ENCODE peak calls at places on chromosomes 16 and 17, in ten cellular contexts. W is ovary, A is heart left ventricle, E is gastrocnemius medialis, G is HepG2, M is stomach, X is breast epithelium, U is tibial nerve, Y is transverse colon, Q is uterus. Z is an unnamed sample. For H3K36me3, the result is how much of the 10 kb centered on the place peaks cover.

GRCh38 chr17:78154903-78155811 is 9.0 kb downstream of the C17orf99 start:
- DNase-seq in A (no peak), W (no peak), G (no peak), Y (peak), M (no peak), U (no peak), E (no peak), Q (no peak), X (no peak), Z (no peak)

GRCh38 chr17:17672453-17673368 is 8.5 kb upstream of the RAI1 start:
- DNase-seq in A (no peak), W (no peak), Y (no peak), M (no peak), G (no peak), E (no peak), Q (no peak), U (no peak), X (no peak), Z (no peak)

GRCh38 chr17:54891176-54891821 is 9.4 kb upstream of the TOM1L1 start:
- DNase-seq in U (no peak), Y (no peak), A (no peak), G (peak), Q (no peak), W (no peak), X (no peak), M (no peak), E (no peak), Z (peak)

GRCh38 chr17:43953746-43954145 is at the start of gene PYY:
- DNase-seq in G (no peak), Q (no peak), A (no peak), E (no peak), W (no peak), Y (no peak), X (no peak), M (no peak), U (no peak), Z (no peak)

GRCh38 chr17:70855401-70856054 is 686.2 kb downstream of the KCNJ2 start:
- DNase-seq in Y (no peak), X (no peak), Q (no peak), M (peak), E (no peak), A (no peak), W (no peak), G (no peak), U (no peak), Z (peak)

GRCh38 chr16:3470723-3471122 is 24.6 kb downstream of the C16orf90 start:
- DNase-seq in E (no peak), X (no peak), W (no peak), G (no peak), A (no peak), M (no peak), Q (no peak), Y (no peak), U (no peak), Z (peak)

GRCh38 chr17:42982266-42982665 is 1.9 kb downstream of the RUNDC1 start:
- DNase-seq in E (no peak), Y (no peak), G (no peak), M (no peak), W (no peak), X (no peak), Q (no peak), A (no peak), U (no peak), Z (no peak)

GRCh38 chr17:40422990-40423611 is 5.4 kb upstream of the TOP2A start:
- DNase-seq in U (no peak), A (no peak), X (peak), G (no peak), W (no peak), M (no peak), Q (no peak), E (no peak), Y (no peak), Z (no peak)

GRCh38 chr17:33464669-33465275 is 171.7 kb upstream of the ASIC2 start:
- DNase-seq in Q (no peak), E (no peak), G (no peak), A (no peak), M (no peak), U (no peak), X (no peak), Y (no peak), W (no peak), Z (no peak)

GRCh38 chr17:49557204-49558024 is 18.3 kb upstream of the NXPH3 start:
- DNase-seq in M (peak), X (no peak), E (no peak), A (no peak), Y (no peak), U (no peak), W (no peak), Q (no peak), G (peak), Z (peak)

GRCh38 chr16:46638947-46639925 is 18.1 kb upstream of the SHCBP1 start:
- DNase-seq in G (no peak), A (no peak), X (no peak), U (no peak), Y (no peak), M (no peak), E (no peak), W (no peak), Q (no peak), Z (no peak)

GRCh38 chr16:25134306-25134705 is 22.8 kb downstream of the LCMT1 start:
- DNase-seq in Q (no peak), M (no peak), A (no peak), X (no peak), U (no peak), G (no peak), Y (no peak), W (no peak), E (no peak), Z (no peak)
- TF ChIP-seq POLR2A in Q (no peak), M (no peak), A (no peak), X (no peak), U (no peak), G (no peak), Y (no peak), W (no peak), E (no peak), Z (no peak)

GRCh38 chr17:31224366-31224765 is 72.7 kb downstream of the OMG start:
- DNase-seq in Q (no peak), W (no peak), G (no peak), U (no peak), X (no peak), E (no peak), A (no peak), M (no peak), Y (no peak), Z (no peak)

GRCh38 chr17:31225831-31226230 is 71.2 kb downstream of the OMG start:
- DNase-seq in U (no peak), Y (no peak), G (no peak), A (no peak), X (no peak), E (no peak), W (no peak), M (no peak), Q (no peak), Z (no peak)

GRCh38 chr17:31231852-31232251 is 65.2 kb downstream of the OMG start:
- DNase-seq in X (no peak), A (no peak), G (no peak), E (no peak), Q (no peak), M (no peak), Y (no peak), W (no peak), U (no peak), Z (no peak)

GRCh38 chr17:31226950-31227349 is 70.1 kb downstream of the OMG start:
- DNase-seq in E (no peak), A (no peak), G (no peak), U (no peak), W (no peak), Q (no peak), Y (no peak), X (no peak), M (no peak), Z (no peak)

GRCh38 chr17:31226373-31226772 is 70.7 kb downstream of the OMG start:
- DNase-seq in Y (no peak), Q (no peak), E (no peak), G (no peak), M (no peak), W (no peak), U (no peak), X (no peak), A (no peak), Z (no peak)
- H3K36me3 ChIP-seq in Y (under half), Q (under half), E (under half), G (under half), M (under half), W (under half), U (under half), X (under half), A (half or more), Z (under half)

DNA sequence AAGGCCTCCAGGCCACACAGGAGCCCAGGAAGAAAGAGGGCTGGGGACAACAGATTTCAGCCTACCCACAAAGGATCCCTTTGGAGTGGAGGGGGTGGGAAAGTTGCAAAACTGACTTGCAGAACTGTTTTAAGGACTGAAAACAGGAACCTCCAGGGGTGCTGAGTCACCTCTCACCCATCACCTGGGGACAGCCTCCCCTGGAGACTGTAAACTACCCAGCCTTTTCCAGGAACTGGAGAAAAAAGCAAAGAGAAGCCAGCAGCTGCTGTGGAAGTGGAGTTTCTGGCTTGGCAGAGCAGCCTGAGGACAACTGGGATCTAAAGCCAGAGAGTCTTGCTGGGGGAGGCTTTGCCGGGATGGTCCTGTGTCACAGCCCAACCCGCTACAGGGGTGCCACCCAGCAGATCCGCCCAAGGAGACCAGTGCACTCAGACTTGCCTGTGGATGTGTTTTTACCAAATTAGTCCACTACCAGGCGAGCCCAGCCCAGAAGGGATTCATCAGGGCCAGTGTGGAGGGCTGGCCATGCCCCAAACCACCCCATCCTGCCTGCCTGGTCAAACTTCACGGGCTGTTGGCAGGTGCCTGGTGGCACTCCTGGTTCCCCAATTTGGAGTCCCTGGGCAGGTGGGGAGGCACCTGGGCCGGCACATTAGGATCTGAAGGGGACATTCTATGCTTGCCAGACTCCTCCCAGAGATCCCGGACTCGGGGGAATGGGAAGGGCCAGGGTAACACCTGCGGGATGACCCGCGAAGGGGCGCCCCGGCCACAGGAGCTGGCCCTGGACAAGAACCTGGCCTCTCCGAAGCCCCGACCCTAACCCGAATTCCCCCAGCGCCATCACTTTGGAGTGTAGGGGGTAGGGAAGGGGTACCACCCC is 832 bp downstream of the MSRB1 start:
- DNase-seq in M (no peak), E (no peak), Y (no peak), A (no peak), W (no peak), U (no peak), G (no peak), Q (no peak), X (no peak), Z (peak)
- TF ChIP-seq POLR2A in M (no peak), E (no peak), Y (no peak), A (no peak), W (no peak), U (no peak), G (no peak), Q (no peak), X (no peak), Z (peak)

DNA sequence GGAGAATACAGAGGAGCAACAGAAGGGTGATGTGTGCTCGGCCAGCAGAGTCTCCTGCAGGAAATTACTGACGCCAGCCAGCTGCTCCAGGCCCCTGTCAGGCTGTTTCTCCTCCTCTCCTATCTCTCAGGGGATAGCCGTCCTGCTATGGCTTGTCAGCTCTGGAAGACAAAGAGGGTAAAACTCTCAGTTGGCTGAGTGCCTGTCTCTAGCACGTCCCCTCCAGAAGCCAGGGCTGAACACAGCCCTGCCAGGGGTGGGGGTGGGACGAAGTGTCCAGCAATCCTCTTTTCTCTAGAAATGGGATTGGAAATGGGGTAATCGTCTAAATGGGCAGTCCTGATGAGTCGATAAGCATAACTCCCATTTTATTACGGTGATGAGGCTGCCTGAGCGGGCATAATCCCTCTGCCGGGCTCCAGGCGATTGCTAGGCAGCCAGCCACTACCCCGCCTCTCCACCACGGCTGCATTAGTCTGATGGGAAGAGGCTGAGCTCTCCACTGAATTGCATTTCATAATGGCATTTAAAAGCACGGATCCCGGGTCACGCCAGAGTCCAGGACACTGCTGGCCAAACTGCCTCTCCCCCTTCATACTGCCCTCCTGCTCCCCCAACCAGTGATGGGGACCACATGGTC is 89.0 kb upstream of the GNAO1 start:
- DNase-seq in U (no peak), A (peak), G (no peak), Y (peak), M (no peak), E (no peak), W (peak), X (no peak), Q (peak), Z (peak)
- H3K36me3 ChIP-seq in U (under half), A (under half), G (under half), Y (under half), M (under half), E (under half), W (under half), X (under half), Q (under half), Z (under half)

DNA sequence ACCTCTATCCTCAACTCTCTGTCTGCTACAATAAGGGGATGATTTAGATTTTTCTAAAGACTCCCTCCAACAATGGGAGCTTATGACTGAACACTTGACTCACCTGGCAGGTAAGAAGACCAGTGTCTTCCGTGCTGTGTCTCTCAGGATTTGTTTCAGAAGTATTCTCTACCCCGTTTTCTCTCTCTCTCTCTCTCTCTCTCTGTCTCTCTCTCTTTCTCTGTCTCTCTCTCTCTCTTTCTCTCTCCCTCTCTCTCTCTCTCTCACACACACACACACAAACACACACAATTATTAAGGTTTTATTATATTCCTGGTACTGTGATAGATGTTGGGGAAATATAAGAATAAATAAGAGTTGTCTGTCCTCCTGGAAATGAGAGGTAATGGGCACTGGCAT is 263.9 kb downstream of the TOX3 start:
- DNase-seq in W (no peak), G (no peak), Y (no peak), A (no peak), E (no peak), X (no peak), U (no peak), Q (no peak), M (no peak), Z (no peak)
- TF ChIP-seq POLR2A in W (no peak), G (no peak), Y (no peak), A (no peak), E (no peak), X (no peak), U (no peak), Q (no peak), M (no peak), Z (no peak)

GRCh38 chr17:82798752-82799151 is 41.1 kb downstream of the ZNF750 start:
- DNase-seq in A (peak), Q (no peak), U (no peak), Y (no peak), X (no peak), E (no peak), M (no peak), W (no peak), G (no peak), Z (no peak)
- H3K36me3 ChIP-seq in A (under half), Q (under half), U (under half), Y (under half), X (under half), E (under half), M (under half), W (under half), G (under half), Z (under half)

DNA sequence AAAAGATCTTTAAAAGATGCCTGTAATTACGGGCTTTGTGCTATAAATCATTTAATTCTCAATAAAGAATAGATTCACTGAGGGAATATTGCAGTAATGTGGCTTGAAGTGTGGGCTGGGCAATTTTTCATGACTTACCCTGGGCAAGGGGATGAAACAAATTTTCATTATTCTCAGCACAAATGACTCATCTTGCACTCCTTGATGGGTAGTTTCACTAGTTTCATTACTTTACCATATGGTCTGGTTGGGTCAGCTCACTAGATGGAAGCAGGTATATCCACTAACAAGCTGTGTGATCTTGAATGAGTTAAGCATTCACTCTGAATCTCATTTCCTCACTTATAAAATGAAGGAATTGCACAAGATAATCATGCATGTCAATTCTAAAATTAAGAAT is 234.3 kb downstream of the ABCC12 start:
- DNase-seq in U (no peak), X (no peak), M (no peak), E (no peak), Q (no peak), A (no peak), Y (no peak), G (no peak), W (no peak), Z (no peak)
- TF ChIP-seq POLR2A in U (no peak), X (no peak), M (no peak), E (no peak), Q (no peak), A (no peak), Y (no peak), G (no peak), W (no peak), Z (no peak)

DNA sequence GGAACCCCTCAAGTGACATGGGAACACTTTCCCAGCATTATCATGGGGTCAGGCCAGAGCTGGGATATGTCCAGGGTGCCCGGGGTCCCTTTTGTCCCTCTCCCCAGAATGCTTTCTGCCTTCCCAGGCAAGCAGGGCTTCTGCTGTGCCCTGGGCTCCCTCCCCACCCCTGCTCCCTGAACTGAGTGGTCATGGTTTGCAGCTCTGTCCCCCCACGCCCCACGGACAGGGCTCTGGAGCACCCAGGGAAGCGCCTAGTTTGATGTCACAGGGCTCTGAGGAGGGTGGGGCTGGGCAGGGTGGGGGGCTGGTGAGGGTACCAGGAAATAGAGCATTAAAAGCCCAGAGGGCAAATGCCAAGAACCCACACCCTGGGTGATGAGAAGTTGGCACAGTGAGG is 92.3 kb downstream of the CCDC182 start:
- DNase-seq in E (no peak), G (no peak), Y (no peak), U (no peak), W (no peak), A (no peak), Q (no peak), M (no peak), X (no peak), Z (no peak)
- H3K36me3 ChIP-seq in E (under half), G (half or more), Y (under half), U (under half), W (under half), A (under half), Q (under half), M (under half), X (under half), Z (under half)

GRCh38 chr17:28727727-28728363 is 743 bp upstream of the NEK8 start:
- DNase-seq in X (peak), U (no peak), W (peak), Q (peak), Y (peak), A (peak), E (no peak), G (peak), M (peak), Z (peak)

GRCh38 chr17:28726396-28726911 is 421 bp upstream of the TLCD1 start:
- DNase-seq in Y (peak), M (peak), W (no peak), A (peak), Q (peak), X (no peak), U (no peak), E (no peak), G (peak), Z (no peak)

GRCh38 chr17:28729950-28730330 is 1.4 kb downstream of the NEK8 start:
- DNase-seq in U (no peak), M (no peak), Y (no peak), G (no peak), E (no peak), A (no peak), X (no peak), Q (no peak), W (no peak), Z (no peak)

GRCh38 chr17:28726912-28727726 is 1.1 kb upstream of the TLCD1 start:
- DNase-seq in A (peak), U (peak), Y (peak), W (peak), X (peak), Q (peak), E (peak), G (peak), M (peak), Z (peak)

DNA sequence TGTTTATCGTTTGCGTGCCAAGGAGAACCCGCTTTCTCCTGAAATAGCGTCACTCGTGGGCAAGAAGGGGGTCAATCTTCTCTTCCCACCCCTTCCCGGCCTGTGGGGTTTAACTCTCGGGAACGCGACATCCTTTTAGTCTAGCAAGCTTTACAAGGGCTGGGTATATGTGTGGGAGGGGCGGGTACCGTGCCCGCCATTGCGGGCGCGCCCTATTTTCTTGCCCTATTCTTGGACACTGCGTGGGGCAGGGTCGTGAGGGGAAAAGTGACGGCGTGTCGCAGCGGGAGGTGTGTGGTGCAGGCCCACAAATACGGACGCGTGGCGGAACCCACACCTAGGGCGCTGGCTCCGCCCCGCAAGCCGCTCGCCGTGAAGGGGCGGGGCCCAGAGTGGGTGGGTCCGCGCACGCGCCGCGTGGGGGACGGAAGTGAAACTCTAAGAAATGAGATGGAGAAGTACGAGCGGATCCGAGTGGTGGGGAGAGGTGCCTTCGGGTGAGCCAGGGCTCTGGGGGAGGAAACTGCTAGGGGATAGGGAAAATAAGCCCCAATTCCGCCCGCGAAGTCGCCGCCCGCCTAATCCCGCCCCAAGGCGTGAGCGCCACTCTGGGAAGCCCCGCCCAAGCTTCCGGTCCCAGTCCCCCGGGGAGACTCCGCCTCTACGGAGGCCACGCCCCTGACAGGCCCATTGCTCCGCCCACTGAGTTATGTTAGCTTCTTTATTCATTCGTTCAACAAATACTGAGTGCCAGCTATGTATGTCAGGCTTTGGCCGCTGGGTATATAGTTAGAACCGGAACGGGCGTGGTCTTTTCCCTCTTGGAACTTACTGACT is at the start of gene NEK8:
- DNase-seq in Y (peak), A (peak), E (peak), G (peak), Q (peak), M (peak), W (peak), U (peak), X (peak), Z (peak)
- TF ChIP-seq POLR2A in Y (peak), A (no peak), E (peak), G (peak), Q (peak), M (no peak), W (peak), U (peak), X (peak), Z (peak)

Z was measured in body of pancreas.